ENCODE peak calls at places on chromosomes 13 and 19, in four cellular contexts. W, V, A and H are unnamed samples.

GRCh38 chr13:109196896-109197295 is 567.5 kb downstream of the MYO16 start:
- DNase-seq in A (peak), V (no peak), W (no peak), H (no peak)

GRCh38 chr19:28855216-28855615 is 357.7 kb downstream of the UQCRFS1 start:
- DNase-seq in W (no peak), A (no peak), V (no peak), H (no peak)

GRCh38 chr19:31351212-31352193 is 2.3 kb upstream of the TSHZ3 start:
- DNase-seq in A (peak), V (no peak), W (no peak), H (no peak)

GRCh38 chr19:17807731-17808316 is 12.9 kb downstream of the B3GNT3 start:
- DNase-seq in A (no peak), W (no peak), V (no peak), H (no peak)

GRCh38 chr19:7637374-7638256 is 705 bp downstream of the STXBP2 start:
- DNase-seq in V (no peak), A (peak), W (no peak), H (no peak)

GRCh38 chr13:30884543-30884942 is 21.5 kb upstream of the MEDAG start:
- DNase-seq in A (no peak), V (no peak), W (no peak), H (no peak)

GRCh38 chr13:106534844-106535551 is 464 bp downstream of the EFNB2 start:
- DNase-seq in A (peak), V (no peak), W (no peak), H (no peak)

GRCh38 chr19:1747285-1748114 is 5.8 kb upstream of the ONECUT3 start:
- DNase-seq in V (peak), W (peak), A (peak), H (peak)

GRCh38 chr19:50818859-50819472 is 4.6 kb downstream of the KLK1 start:
- DNase-seq in V (no peak), W (no peak), A (no peak), H (no peak)

GRCh38 chr19:38596057-38596981 is 21.4 kb downstream of the MAP4K1 start:
- DNase-seq in W (no peak), V (peak), A (peak), H (no peak)
- H3K4me3 ChIP-seq in W (no peak), V (peak), A (peak), H (peak)

DNA sequence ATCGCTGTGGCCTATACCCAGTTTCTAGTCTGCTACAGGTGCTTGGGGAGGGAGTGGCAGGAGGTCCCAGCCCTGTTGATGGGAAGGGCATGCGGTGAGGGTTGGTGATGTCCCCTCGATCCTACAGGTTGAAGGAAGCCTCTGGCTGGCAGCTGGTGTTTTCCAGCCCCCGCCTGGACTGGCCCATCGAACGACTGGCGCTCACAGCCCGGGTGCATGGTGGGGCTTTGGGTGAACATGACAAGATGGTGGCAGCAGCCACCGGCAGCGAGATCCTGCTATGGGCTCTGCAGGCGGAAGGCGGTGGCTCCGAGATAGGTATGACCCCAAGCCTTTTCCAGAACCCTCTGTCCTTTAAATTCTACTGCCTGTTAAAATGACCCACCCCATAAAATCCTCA is 3.9 kb downstream of the SHKBP1 start:
- DNase-seq in A (no peak), V (no peak), W (no peak), H (no peak)
- TF ChIP-seq CTCF in A (no peak), V (no peak), W (no peak), H (no peak)

GRCh38 chr19:11416346-11417052 is 2.6 kb downstream of the RGL3 start:
- DNase-seq in V (no peak), W (no peak), A (no peak), H (no peak)

GRCh38 chr19:11420894-11421606 is 1.9 kb upstream of the RGL3 start:
- DNase-seq in V (no peak), A (no peak), W (no peak), H (no peak)

GRCh38 chr19:11420429-11420893 is 1.3 kb upstream of the RGL3 start:
- DNase-seq in V (no peak), W (no peak), A (no peak), H (no peak)

GRCh38 chr19:11418518-11419506 is at the start of gene RGL3:
- DNase-seq in W (no peak), V (peak), A (no peak), H (no peak)

GRCh38 chr19:11418166-11418517 is 972 bp downstream of the RGL3 start:
- DNase-seq in W (no peak), A (no peak), V (no peak), H (no peak)
- H3K4me3 ChIP-seq in W (peak), A (peak), V (peak), H (no peak)

DNA sequence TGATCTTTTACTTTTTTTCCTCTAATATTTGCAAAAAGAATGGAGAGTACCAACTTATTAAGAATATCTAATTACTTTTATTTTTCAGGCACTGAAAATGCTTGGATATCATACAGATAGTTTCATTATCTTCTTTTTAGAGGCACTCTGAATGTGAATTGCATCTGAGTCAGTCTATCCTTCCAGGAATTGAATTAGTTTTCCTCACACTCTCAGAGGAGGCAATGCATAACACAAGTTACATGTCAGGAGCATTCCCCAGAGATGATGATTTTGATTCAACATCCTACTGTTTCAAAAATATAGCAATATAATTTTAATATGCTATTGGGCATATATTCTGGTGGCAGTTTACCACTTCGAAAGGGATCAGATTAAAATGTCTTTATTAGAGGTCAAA is 1315.4 kb downstream of the PCDH9 start:
- DNase-seq in V (no peak), W (no peak), A (no peak), H (no peak)
- TF ChIP-seq CTCF in V (no peak), W (no peak), A (no peak), H (no peak)

GRCh38 chr13:46386426-46386995 is 541 bp downstream of the RUBCNL start:
- DNase-seq in A (no peak), V (no peak), W (no peak), H (no peak)
- H3K4me3 ChIP-seq in A (peak), V (no peak), W (no peak), H (peak)